ENCODE peak calls at places on chromosomes 7 and 10, in seven cellular contexts. J, W, P, N, O, X and Q are unnamed samples.

GRCh38 chr10:29533696-29534285 is 101.0 kb downstream of the SVIL start:
- DNase-seq in J (no peak), W (no peak), P (no peak), N (no peak), O (no peak), X (no peak), Q (no peak)

GRCh38 chr7:23294549-23295400 is 4.4 kb upstream of the MALSU1 start:
- DNase-seq in J (no peak), W (peak), P (no peak), N (no peak), O (no peak), X (no peak), Q (peak)

GRCh38 chr7:158273138-158273651 is 314.4 kb downstream of the PTPRN2 start:
- DNase-seq in J (no peak), W (no peak), P (no peak), N (no peak), O (no peak), X (no peak), Q (no peak)

GRCh38 chr10:123890761-123891146 is 853 bp downstream of the CPXM2 start:
- DNase-seq in J (no peak), W (no peak), P (no peak), N (no peak), O (no peak), X (no peak), Q (no peak)

GRCh38 chr7:2120841-2121830 is 111.6 kb downstream of the MAD1L1 start:
- DNase-seq in J (no peak), W (no peak), P (no peak), N (no peak), O (no peak), X (no peak), Q (no peak)

GRCh38 chr7:6558837-6559236 is 7.6 kb upstream of the GRID2IP start:
- DNase-seq in J (peak), W (no peak), P (no peak), N (no peak), O (no peak), X (peak), Q (peak)

GRCh38 chr7:73722785-73723184 is 3.3 kb upstream of the STX1A start:
- DNase-seq in J (no peak), W (no peak), P (no peak), N (no peak), O (no peak), X (no peak), Q (no peak)

GRCh38 chr10:72637398-72637857 is 11.5 kb upstream of the MICU1 start:
- DNase-seq in J (peak), W (peak), P (peak), N (peak), O (peak), X (peak), Q (peak)

GRCh38 chr7:55018361-55019328 is at the start of gene EGFR:
- DNase-seq in J (peak), W (peak), P (peak), N (no peak), O (no peak), X (peak), Q (no peak)

GRCh38 chr10:1089017-1089689 is 33.0 kb downstream of the WDR37 start:
- DNase-seq in J (no peak), W (no peak), P (no peak), N (no peak), O (no peak), X (no peak), Q (no peak)